ENCODE peak calls at places on chromosome 11, in eight cellular contexts. Q, H, B, C, A, V, O and Y are unnamed samples. For H3K36me3, the result is how much of the 10 kb centered on the place peaks cover.

GRCh38 chr11:77197626-77198320 is 69.7 kb downstream of the MYO7A start:
- DNase-seq in H (no peak), A (no peak), C (no peak), Q (no peak), O (no peak), B (no peak), V (no peak), Y (no peak)

GRCh38 chr11:83508804-83509203 is 222.6 kb upstream of the CCDC90B start:
- DNase-seq in A (no peak), C (no peak), V (no peak), Q (no peak), B (no peak), H (no peak), O (no peak), Y (no peak)

GRCh38 chr11:28849053-28849452 is 740.9 kb downstream of the METTL15 start:
- DNase-seq in C (no peak), O (no peak), Q (no peak), V (no peak), A (no peak), H (no peak), B (no peak), Y (no peak)

GRCh38 chr11:44149651-44150050 is 54.2 kb downstream of the EXT2 start:
- DNase-seq in B (no peak), O (no peak), V (no peak), A (no peak), Q (no peak), H (no peak), C (no peak), Y (no peak)

GRCh38 chr11:130945945-130946344 is 29.7 kb upstream of the SNX19 start:
- DNase-seq in Q (peak), O (no peak), B (no peak), V (no peak), C (peak), A (no peak), H (no peak), Y (no peak)

GRCh38 chr11:132911186-132911585 is 621.1 kb downstream of the OPCML start:
- DNase-seq in Q (no peak), A (no peak), O (no peak), H (no peak), B (no peak), V (no peak), C (no peak), Y (no peak)

GRCh38 chr11:58788355-58789023 is 56.0 kb downstream of the GLYATL2 start:
- DNase-seq in O (no peak), Q (no peak), A (peak), C (peak), V (no peak), H (peak), B (no peak), Y (peak)

GRCh38 chr11:72613977-72614376 is 60.2 kb downstream of the PDE2A start:
- DNase-seq in A (no peak), C (no peak), Q (no peak), O (no peak), H (no peak), B (no peak), V (peak), Y (no peak)

GRCh38 chr11:133747409-133747808 is 97.9 kb downstream of the SPATA19 start:
- DNase-seq in C (no peak), Q (no peak), V (no peak), A (no peak), H (no peak), B (peak), O (no peak), Y (no peak)

GRCh38 chr11:92948116-92948515 is 21.3 kb upstream of the MTNR1B start:
- DNase-seq in A (no peak), C (no peak), Q (no peak), O (no peak), V (no peak), B (no peak), H (no peak), Y (no peak)

GRCh38 chr11:100719809-100720221 is 32.7 kb downstream of the ARHGAP42 start:
- DNase-seq in B (no peak), Q (peak), A (peak), V (no peak), O (no peak), H (no peak), C (peak), Y (no peak)

GRCh38 chr11:32173435-32173834 is 82.6 kb downstream of the RCN1 start:
- DNase-seq in C (peak), Q (peak), H (no peak), V (no peak), B (no peak), A (peak), O (no peak), Y (peak)

GRCh38 chr11:6724013-6724412 is 40.9 kb upstream of the MRPL17 start:
- DNase-seq in O (no peak), C (no peak), H (no peak), V (no peak), B (no peak), A (no peak), Q (no peak), Y (no peak)

GRCh38 chr11:60860943-60861342 is 5.2 kb upstream of the PTGDR2 start:
- DNase-seq in C (peak), B (no peak), Q (no peak), O (no peak), A (no peak), V (no peak), H (no peak), Y (no peak)

GRCh38 chr11:61111786-61112517 is 9.7 kb downstream of the CD5 start:
- DNase-seq in B (peak), A (no peak), H (no peak), Q (no peak), V (no peak), C (no peak), O (no peak), Y (no peak)

GRCh38 chr11:133078591-133079179 is 453.6 kb downstream of the OPCML start:
- DNase-seq in B (no peak), H (no peak), Q (no peak), O (no peak), V (no peak), C (no peak), A (peak), Y (peak)

GRCh38 chr11:79018371-79018849 is 422.4 kb downstream of the TENM4 start:
- DNase-seq in B (no peak), V (no peak), Q (peak), O (no peak), A (no peak), C (no peak), H (no peak), Y (no peak)

GRCh38 chr11:63760487-63761079 is 8.0 kb downstream of the ZFTA start:
- DNase-seq in V (no peak), A (peak), Q (no peak), H (no peak), C (no peak), B (no peak), O (no peak), Y (no peak)
- H3K36me3 ChIP-seq in V (half or more), A (under half), Q (under half), H (under half), C (under half), B (under half), O (under half), Y (under half)

GRCh38 chr11:87425391-87425790 is 387.7 kb downstream of the TMEM135 start:
- DNase-seq in H (no peak), C (no peak), A (no peak), B (no peak), Q (no peak), V (no peak), O (no peak), Y (no peak)
- H3K27ac ChIP-seq in H (no peak), C (no peak), A (no peak), B (no peak), Q (no peak), V (no peak), O (no peak), Y (no peak)

GRCh38 chr11:2708757-2709281 is 9.0 kb upstream of the KCNQ1OT1 start:
- DNase-seq in O (no peak), H (no peak), B (no peak), C (no peak), V (no peak), Q (peak), A (no peak), Y (no peak)
- H3K4me3 ChIP-seq in O (no peak), H (no peak), B (no peak), C (peak), V (no peak), Q (no peak), A (no peak), Y (no peak)

GRCh38 chr11:69788956-69789355 is 13.8 kb upstream of the FGF4 start:
- DNase-seq in A (no peak), Q (no peak), B (no peak), H (no peak), V (no peak), C (no peak), O (no peak), Y (no peak)

GRCh38 chr11:69787906-69788305 is 12.8 kb upstream of the FGF4 start:
- DNase-seq in H (no peak), V (no peak), A (no peak), Q (no peak), O (no peak), B (no peak), C (no peak), Y (no peak)

GRCh38 chr11:69792611-69793010 is 17.5 kb upstream of the FGF4 start:
- DNase-seq in H (no peak), Q (no peak), V (no peak), O (no peak), B (no peak), A (no peak), C (no peak), Y (no peak)

GRCh38 chr11:69787457-69787856 is 12.3 kb upstream of the FGF4 start:
- DNase-seq in A (no peak), B (no peak), Q (no peak), V (no peak), H (no peak), C (no peak), O (no peak), Y (no peak)

GRCh38 chr11:69791266-69791665 is 16.1 kb upstream of the FGF4 start:
- DNase-seq in H (no peak), Q (no peak), C (no peak), A (no peak), V (no peak), O (no peak), B (no peak), Y (no peak)
- H3K36me3 ChIP-seq in H (under half), Q (under half), C (under half), A (under half), V (under half), O (under half), B (under half), Y (under half)

GRCh38 chr11:4751201-4751600 is 18.5 kb downstream of the OR51F1 start:
- DNase-seq in Q (no peak), A (no peak), V (no peak), O (no peak), B (no peak), C (no peak), H (no peak), Y (no peak)
- H3K27ac ChIP-seq in Q (no peak), A (no peak), V (no peak), O (no peak), B (no peak), C (no peak), H (no peak), Y (no peak)

DNA sequence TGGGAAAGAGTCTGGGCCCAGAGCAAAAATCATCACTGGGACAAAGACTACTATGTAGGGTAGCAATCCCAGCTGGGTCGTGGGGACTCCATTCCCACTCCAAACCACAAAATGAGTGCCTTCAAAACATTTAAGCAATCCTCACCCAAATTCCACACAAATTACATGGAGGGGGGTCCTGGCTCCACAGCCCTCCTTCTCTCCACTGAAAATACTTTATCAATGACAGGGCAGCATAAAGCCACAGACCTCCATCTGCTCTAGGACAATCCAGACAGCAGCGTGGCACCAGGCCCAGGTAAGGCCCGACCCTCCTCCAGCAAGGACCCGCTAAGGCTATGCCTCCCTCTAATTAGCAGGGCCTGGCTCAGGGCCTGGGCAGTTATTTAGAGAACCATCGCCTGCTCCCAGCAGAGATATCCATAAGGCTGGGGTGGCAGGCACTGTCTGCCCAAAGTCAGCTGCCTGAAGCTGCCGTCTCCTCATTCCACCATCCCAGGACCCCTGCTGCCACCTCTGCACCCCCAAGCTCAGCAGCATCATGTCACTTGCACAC is at the start of gene PANX3:
- DNase-seq in C (no peak), A (no peak), H (no peak), V (no peak), O (no peak), B (no peak), Q (no peak), Y (no peak)
- H3K4me3 ChIP-seq in C (no peak), A (no peak), H (no peak), V (no peak), O (no peak), B (no peak), Q (no peak), Y (no peak)

GRCh38 chr11:106070606-106071005 is 6.5 kb downstream of the KBTBD3 start:
- DNase-seq in H (no peak), V (no peak), Q (no peak), B (no peak), O (no peak), A (no peak), C (no peak), Y (no peak)
- H3K36me3 ChIP-seq in H (under half), V (under half), Q (under half), B (under half), O (under half), A (under half), C (under half), Y (under half)

GRCh38 chr11:118086913-118087768 is at the start of gene SMIM35:
- DNase-seq in C (no peak), A (no peak), B (no peak), H (no peak), O (no peak), Q (no peak), V (no peak), Y (no peak)

GRCh38 chr11:118084247-118084646 is 2.5 kb downstream of the SMIM35 start:
- DNase-seq in A (no peak), V (no peak), Q (no peak), B (no peak), H (no peak), O (no peak), C (peak), Y (no peak)

GRCh38 chr11:118081241-118081958 is 4.5 kb downstream of the TMPRSS4 start:
- DNase-seq in Q (no peak), H (no peak), A (no peak), B (no peak), O (no peak), V (no peak), C (no peak), Y (no peak)

GRCh38 chr11:118082880-118083543 is 3.8 kb downstream of the SMIM35 start:
- DNase-seq in O (no peak), H (no peak), B (no peak), Q (no peak), A (no peak), V (no peak), C (no peak), Y (no peak)

DNA sequence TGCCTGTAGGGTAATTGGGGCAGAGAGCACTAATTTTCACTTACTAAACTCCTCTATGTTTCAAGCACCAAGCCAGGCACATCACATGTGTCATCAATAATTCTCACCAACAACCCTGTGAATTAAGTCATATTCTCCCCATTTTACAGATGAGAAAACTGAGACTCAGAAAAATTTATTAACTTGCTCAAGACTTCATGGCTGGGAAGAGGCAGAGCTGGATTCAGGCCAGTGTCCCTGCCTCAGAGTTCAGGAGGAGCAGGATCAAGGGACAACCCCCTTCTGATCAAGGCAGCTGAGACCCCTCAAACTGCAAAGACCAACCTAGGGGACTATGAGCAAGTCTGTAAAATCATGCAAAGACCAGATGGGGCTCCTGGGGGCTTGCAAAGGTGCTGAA is 2.1 kb downstream of the SMIM35 start:
- DNase-seq in A (no peak), O (no peak), Q (no peak), V (no peak), C (no peak), H (no peak), B (no peak), Y (no peak)
- H3K27ac ChIP-seq in A (no peak), O (no peak), Q (no peak), V (no peak), C (peak), H (no peak), B (no peak), Y (no peak)

DNA sequence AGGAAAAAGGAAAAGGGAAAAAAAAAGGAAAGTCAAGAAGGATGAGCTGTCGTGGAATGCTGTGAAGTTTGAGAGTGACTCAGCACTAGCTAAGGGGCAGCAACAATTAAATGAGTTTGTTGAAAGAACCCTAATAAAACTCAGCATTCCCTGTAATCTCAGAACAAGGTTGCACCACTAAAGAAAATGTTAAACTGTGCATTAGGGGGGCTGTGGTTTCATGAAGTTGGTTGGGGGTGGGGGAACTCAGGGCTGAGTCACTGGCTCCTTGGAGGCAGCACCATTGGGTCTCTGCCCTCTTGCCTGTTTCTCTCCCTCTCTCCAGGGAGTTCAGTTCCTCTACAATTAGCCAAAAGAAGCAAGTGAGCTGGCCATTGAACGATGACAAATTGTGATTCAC is 64.4 kb upstream of the BLID start:
- DNase-seq in A (no peak), C (no peak), O (no peak), Q (peak), H (no peak), B (no peak), V (no peak), Y (no peak)
- H3K4me3 ChIP-seq in A (no peak), C (no peak), O (no peak), Q (no peak), H (no peak), B (no peak), V (no peak), Y (no peak)

DNA sequence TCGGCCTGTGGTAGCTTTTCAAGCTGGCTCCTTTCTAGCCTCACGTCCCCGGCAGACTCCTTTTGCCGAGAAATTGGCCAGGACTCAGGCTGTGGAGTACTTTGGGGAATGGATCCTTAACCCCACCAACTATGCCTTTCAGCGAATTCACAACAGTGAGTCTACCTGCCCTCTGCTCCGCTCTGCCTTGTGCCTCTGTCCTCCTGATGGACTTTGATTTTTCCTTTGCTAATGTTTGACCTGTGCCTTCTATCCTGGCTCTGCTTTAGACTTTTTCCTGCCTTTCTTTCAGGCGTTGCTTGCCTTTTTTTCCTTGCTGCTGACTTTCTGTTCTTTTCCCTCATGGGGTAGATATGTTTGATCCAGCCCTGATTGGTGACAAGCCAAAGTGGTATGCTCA is 12.5 kb downstream of the MADD start:
- DNase-seq in O (no peak), H (no peak), A (no peak), C (no peak), V (no peak), B (no peak), Q (no peak), Y (no peak)
- H3K36me3 ChIP-seq in O (half or more), H (half or more), A (under half), C (half or more), V (half or more), B (half or more), Q (under half), Y (under half)